ENCODE peak calls at places on chromosomes 7 and 10, in ten cellular contexts. One of them, this sample, is unnamed.

GRCh38 chr10:131092416-131092815 is 219.1 kb downstream of the TCERG1L start:
- DNase-seq in left ventricle myocardium inferior: no peak
- DNase-seq in AG20443: no peak
- DNase-seq in NCI-H2029: no peak
- DNase-seq in AG09309: no peak
- DNase-seq in choroid plexus epithelial cell: no peak
- DNase-seq in SK-MEL-5: no peak
- DNase-seq in activated CD8-positive, alpha-beta memory T cell treated with anti-CD3 and anti-CD28 coated beads for 4 hours: no peak
- DNase-seq in dorsolateral prefrontal cortex: no peak
- DNase-seq in lung microvascular endothelial cell: no peak
- DNase-seq in this sample: no peak

GRCh38 chr7:16064316-16064715 is 357.0 kb downstream of the CRPPA start:
- DNase-seq in choroid plexus epithelial cell: no peak
- DNase-seq in SK-MEL-5: no peak
- DNase-seq in AG20443: no peak
- DNase-seq in activated CD8-positive, alpha-beta memory T cell treated with anti-CD3 and anti-CD28 coated beads for 4 hours: no peak
- DNase-seq in lung microvascular endothelial cell: no peak
- DNase-seq in AG09309: no peak
- DNase-seq in dorsolateral prefrontal cortex: no peak
- DNase-seq in NCI-H2029: no peak
- DNase-seq in left ventricle myocardium inferior: no peak
- DNase-seq in this sample: no peak

GRCh38 chr10:7121154-7121797 is 289.6 kb downstream of the SFMBT2 start:
- DNase-seq in AG20443: peak
- DNase-seq in left ventricle myocardium inferior: peak
- DNase-seq in activated CD8-positive, alpha-beta memory T cell treated with anti-CD3 and anti-CD28 coated beads for 4 hours: peak
- DNase-seq in NCI-H2029: no peak
- DNase-seq in AG09309: no peak
- DNase-seq in dorsolateral prefrontal cortex: peak
- DNase-seq in choroid plexus epithelial cell: peak
- DNase-seq in SK-MEL-5: peak
- DNase-seq in lung microvascular endothelial cell: peak
- DNase-seq in this sample: peak

GRCh38 chr10:6514844-6515780 is 65.0 kb downstream of the PRKCQ start:
- DNase-seq in left ventricle myocardium inferior: no peak
- DNase-seq in SK-MEL-5: no peak
- DNase-seq in AG09309: no peak
- DNase-seq in NCI-H2029: no peak
- DNase-seq in activated CD8-positive, alpha-beta memory T cell treated with anti-CD3 and anti-CD28 coated beads for 4 hours: no peak
- DNase-seq in choroid plexus epithelial cell: no peak
- DNase-seq in AG20443: no peak
- DNase-seq in dorsolateral prefrontal cortex: no peak
- DNase-seq in lung microvascular endothelial cell: no peak
- DNase-seq in this sample: no peak

GRCh38 chr7:131108212-131108980 is 219.3 kb upstream of the MKLN1 start:
- DNase-seq in lung microvascular endothelial cell: peak
- DNase-seq in activated CD8-positive, alpha-beta memory T cell treated with anti-CD3 and anti-CD28 coated beads for 4 hours: no peak
- DNase-seq in left ventricle myocardium inferior: no peak
- DNase-seq in SK-MEL-5: peak
- DNase-seq in NCI-H2029: no peak
- DNase-seq in choroid plexus epithelial cell: peak
- DNase-seq in AG20443: no peak
- DNase-seq in AG09309: no peak
- DNase-seq in dorsolateral prefrontal cortex: peak
- DNase-seq in this sample: peak

GRCh38 chr10:73763343-73763742 is 18.5 kb upstream of the CHCHD1 start:
- DNase-seq in left ventricle myocardium inferior: no peak
- DNase-seq in AG09309: no peak
- DNase-seq in NCI-H2029: no peak
- DNase-seq in dorsolateral prefrontal cortex: no peak
- DNase-seq in activated CD8-positive, alpha-beta memory T cell treated with anti-CD3 and anti-CD28 coated beads for 4 hours: no peak
- DNase-seq in SK-MEL-5: no peak
- DNase-seq in AG20443: no peak
- DNase-seq in lung microvascular endothelial cell: no peak
- DNase-seq in choroid plexus epithelial cell: no peak
- DNase-seq in this sample: no peak

GRCh38 chr7:108423089-108423989 is 32.9 kb downstream of the NRCAM start:
- DNase-seq in lung microvascular endothelial cell: no peak
- DNase-seq in activated CD8-positive, alpha-beta memory T cell treated with anti-CD3 and anti-CD28 coated beads for 4 hours: no peak
- DNase-seq in left ventricle myocardium inferior: no peak
- DNase-seq in choroid plexus epithelial cell: no peak
- DNase-seq in dorsolateral prefrontal cortex: no peak
- DNase-seq in NCI-H2029: no peak
- DNase-seq in AG20443: no peak
- DNase-seq in SK-MEL-5: no peak
- DNase-seq in AG09309: no peak
- DNase-seq in this sample: no peak

GRCh38 chr10:132971448-132972148 is 29.2 kb upstream of the CFAP46 start:
- DNase-seq in choroid plexus epithelial cell: no peak
- DNase-seq in dorsolateral prefrontal cortex: no peak
- DNase-seq in AG20443: no peak
- DNase-seq in lung microvascular endothelial cell: no peak
- DNase-seq in SK-MEL-5: no peak
- DNase-seq in left ventricle myocardium inferior: no peak
- DNase-seq in AG09309: no peak
- DNase-seq in NCI-H2029: no peak
- DNase-seq in activated CD8-positive, alpha-beta memory T cell treated with anti-CD3 and anti-CD28 coated beads for 4 hours: no peak
- DNase-seq in this sample: no peak

GRCh38 chr7:50793115-50793946 is 10.6 kb upstream of the GRB10 start:
- DNase-seq in AG09309: no peak
- DNase-seq in left ventricle myocardium inferior: peak
- DNase-seq in SK-MEL-5: peak
- DNase-seq in AG20443: peak
- DNase-seq in choroid plexus epithelial cell: peak
- DNase-seq in activated CD8-positive, alpha-beta memory T cell treated with anti-CD3 and anti-CD28 coated beads for 4 hours: no peak
- DNase-seq in NCI-H2029: peak
- DNase-seq in dorsolateral prefrontal cortex: no peak
- DNase-seq in lung microvascular endothelial cell: peak
- DNase-seq in this sample: peak

GRCh38 chr10:59432207-59432900 is 70.0 kb upstream of the FAM13C start:
- DNase-seq in lung microvascular endothelial cell: no peak
- DNase-seq in AG09309: no peak
- DNase-seq in AG20443: no peak
- DNase-seq in NCI-H2029: no peak
- DNase-seq in choroid plexus epithelial cell: peak
- DNase-seq in left ventricle myocardium inferior: no peak
- DNase-seq in activated CD8-positive, alpha-beta memory T cell treated with anti-CD3 and anti-CD28 coated beads for 4 hours: no peak
- DNase-seq in dorsolateral prefrontal cortex: no peak
- DNase-seq in SK-MEL-5: no peak
- DNase-seq in this sample: peak

GRCh38 chr7:32890553-32891045 is 961 bp downstream of the KBTBD2 start:
- DNase-seq in left ventricle myocardium inferior: no peak
- DNase-seq in AG09309: no peak
- DNase-seq in activated CD8-positive, alpha-beta memory T cell treated with anti-CD3 and anti-CD28 coated beads for 4 hours: peak
- DNase-seq in AG20443: peak
- DNase-seq in SK-MEL-5: peak
- DNase-seq in NCI-H2029: peak
- DNase-seq in dorsolateral prefrontal cortex: no peak
- DNase-seq in lung microvascular endothelial cell: peak
- DNase-seq in choroid plexus epithelial cell: peak
- DNase-seq in this sample: peak